ENCODE peak calls at places on chromosome 11, in four cellular contexts. D is A549, J is left ventricle myocardium inferior, M is hypothalamus. H is an unnamed sample.

GRCh38 chr11:59403546-59403945 is 22.7 kb downstream of the OR5A2 start:
- DNase-seq in M (no peak), D (no peak), J (no peak), H (no peak)

GRCh38 chr11:579830-580601 is 3.7 kb downstream of the PHRF1 start:
- DNase-seq in M (no peak), J (no peak), D (no peak), H (no peak)

GRCh38 chr11:577611-577894 is 1.3 kb downstream of the PHRF1 start:
- DNase-seq in M (no peak), J (no peak), D (no peak), H (no peak)

GRCh38 chr11:102139081-102139498 is 28.8 kb downstream of the YAP1 start:
- DNase-seq in D (no peak), J (no peak), M (no peak), H (peak; percentile 58)

GRCh38 chr11:13316528-13316961 is 39.0 kb downstream of the BMAL1 start:
- DNase-seq in M (peak; percentile 35), J (no peak), D (no peak), H (no peak)

GRCh38 chr11:134289789-134290188 is 13.6 kb downstream of the GLB1L3 start:
- DNase-seq in J (no peak), D (no peak), M (no peak), H (no peak)

GRCh38 chr11:113591122-113591521 is 115.0 kb downstream of the TMPRSS5 start:
- DNase-seq in M (no peak), J (no peak), D (no peak), H (no peak)

GRCh38 chr11:23257556-23257955 is 397.3 kb upstream of the CCDC179 start:
- DNase-seq in J (no peak), M (no peak), D (no peak), H (no peak)

GRCh38 chr11:126861796-126862195 is 138.8 kb downstream of the KIRREL3 start:
- DNase-seq in M (no peak), D (no peak), J (no peak), H (no peak)

GRCh38 chr11:63747006-63747405 is 21.6 kb downstream of the ZFTA start:
- DNase-seq in D (no peak), M (no peak), J (no peak), H (no peak)

GRCh38 chr11:30422828-30423648 is 100.1 kb downstream of the ARL14EP start:
- DNase-seq in J (no peak), M (no peak), D (no peak), H (no peak)

GRCh38 chr11:13313005-13313819 is 35.6 kb downstream of the BMAL1 start:
- DNase-seq in M (no peak), D (no peak), J (no peak), H (no peak)

H was measured in non-pigmented ciliary epithelial cell.